ENCODE peak calls at places on chromosomes 12 and 14, in four cellular contexts. One of them, this sample, is unnamed.

GRCh38 chr12:94183702-94184379 is 35.5 kb downstream of the PLXNC1 start:
- DNase-seq in progenitor cell of endocrine pancreas: no peak
- DNase-seq in HFF-Myc: no peak
- DNase-seq in GM12865: no peak
- DNase-seq in this sample: no peak

GRCh38 chr14:104556256-104557021 is 23.1 kb upstream of the C14orf180 start:
- DNase-seq in progenitor cell of endocrine pancreas: no peak
- DNase-seq in HFF-Myc: no peak
- DNase-seq in GM12865: no peak
- DNase-seq in this sample: no peak

GRCh38 chr12:131116437-131117117 is 162.9 kb downstream of the ADGRD1 start:
- DNase-seq in progenitor cell of endocrine pancreas: no peak
- DNase-seq in HFF-Myc: no peak
- DNase-seq in GM12865: no peak
- DNase-seq in this sample: peak; percentile 37

GRCh38 chr14:81298122-81298521 is 77.4 kb upstream of the GTF2A1 start:
- DNase-seq in progenitor cell of endocrine pancreas: no peak
- DNase-seq in HFF-Myc: no peak
- DNase-seq in GM12865: no peak
- DNase-seq in this sample: no peak

GRCh38 chr14:79724934-79725717 is 486.2 kb downstream of the DIO2 start:
- DNase-seq in progenitor cell of endocrine pancreas: no peak
- DNase-seq in HFF-Myc: no peak
- DNase-seq in GM12865: no peak
- DNase-seq in this sample: no peak

GRCh38 chr12:70243510-70244331 is 488 bp downstream of the CNOT2 start:
- DNase-seq in progenitor cell of endocrine pancreas: peak; percentile 14
- DNase-seq in HFF-Myc: no peak
- DNase-seq in GM12865: peak; percentile 79
- DNase-seq in this sample: peak; percentile 56

GRCh38 chr14:88023658-88024187 is 18.8 kb downstream of the GPR65 start:
- DNase-seq in progenitor cell of endocrine pancreas: no peak
- DNase-seq in HFF-Myc: no peak
- DNase-seq in GM12865: peak; percentile 5
- DNase-seq in this sample: no peak

GRCh38 chr14:26605602-26606001 is 7.8 kb upstream of the NOVA1 start:
- DNase-seq in progenitor cell of endocrine pancreas: no peak
- DNase-seq in HFF-Myc: no peak
- DNase-seq in GM12865: no peak
- DNase-seq in this sample: no peak

GRCh38 chr12:64318605-64319004 is 72.0 kb downstream of the C12orf56 start:
- DNase-seq in progenitor cell of endocrine pancreas: no peak
- DNase-seq in HFF-Myc: no peak
- DNase-seq in GM12865: peak; percentile 72
- DNase-seq in this sample: peak; percentile 3

GRCh38 chr12:93838180-93838579 is 161.0 kb downstream of the CRADD start:
- DNase-seq in progenitor cell of endocrine pancreas: no peak
- DNase-seq in HFF-Myc: no peak
- DNase-seq in GM12865: no peak
- DNase-seq in this sample: no peak

GRCh38 chr12:43805149-43805856 is 814 bp downstream of the TWF1 start:
- DNase-seq in progenitor cell of endocrine pancreas: no peak
- DNase-seq in HFF-Myc: no peak
- DNase-seq in GM12865: peak; percentile 36
- DNase-seq in this sample: no peak

DNA sequence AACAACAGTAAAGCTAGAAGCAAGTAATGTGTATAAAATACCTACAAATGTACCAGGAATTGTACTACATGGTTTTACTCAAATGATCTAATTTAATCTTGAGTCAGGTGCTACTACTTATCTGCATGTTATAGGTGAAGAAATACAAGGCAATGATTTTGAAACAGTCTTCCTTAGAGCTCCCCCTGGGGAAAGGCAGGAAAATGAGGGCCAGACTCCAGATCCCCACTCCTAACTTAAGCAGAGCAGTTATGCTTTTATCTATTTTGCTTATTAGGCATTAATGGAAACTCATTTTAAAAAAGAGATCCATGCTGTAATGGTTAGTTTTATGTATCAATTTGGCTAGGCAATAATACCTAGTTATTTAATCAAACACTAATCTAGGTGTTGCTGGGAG is 109.3 kb upstream of the CPSF6 start:
- DNase-seq in progenitor cell of endocrine pancreas: no peak
- DNase-seq in HFF-Myc: no peak
- DNase-seq in GM12865: no peak
- DNase-seq in this sample: no peak
- TF ChIP-seq CTCF in progenitor cell of endocrine pancreas: no peak
- TF ChIP-seq CTCF in HFF-Myc: peak; percentile 20
- TF ChIP-seq CTCF in GM12865: no peak
- TF ChIP-seq CTCF in this sample: no peak

GRCh38 chr12:76952995-76953394 is 74.2 kb upstream of the CSRP2 start:
- DNase-seq in progenitor cell of endocrine pancreas: no peak
- DNase-seq in HFF-Myc: no peak
- DNase-seq in GM12865: no peak
- DNase-seq in this sample: no peak
- TF ChIP-seq CTCF in progenitor cell of endocrine pancreas: no peak
- TF ChIP-seq CTCF in HFF-Myc: no peak
- TF ChIP-seq CTCF in GM12865: no peak
- TF ChIP-seq CTCF in this sample: no peak

GRCh38 chr14:106372870-106373657 is 846.7 kb downstream of the TMEM121 start:
- DNase-seq in progenitor cell of endocrine pancreas: no peak
- DNase-seq in HFF-Myc: no peak
- DNase-seq in GM12865: peak; percentile 80
- DNase-seq in this sample: no peak
- TF ChIP-seq CTCF in progenitor cell of endocrine pancreas: no peak
- TF ChIP-seq CTCF in HFF-Myc: peak; percentile 34
- TF ChIP-seq CTCF in GM12865: peak; percentile 76
- TF ChIP-seq CTCF in this sample: peak; percentile 23

DNA sequence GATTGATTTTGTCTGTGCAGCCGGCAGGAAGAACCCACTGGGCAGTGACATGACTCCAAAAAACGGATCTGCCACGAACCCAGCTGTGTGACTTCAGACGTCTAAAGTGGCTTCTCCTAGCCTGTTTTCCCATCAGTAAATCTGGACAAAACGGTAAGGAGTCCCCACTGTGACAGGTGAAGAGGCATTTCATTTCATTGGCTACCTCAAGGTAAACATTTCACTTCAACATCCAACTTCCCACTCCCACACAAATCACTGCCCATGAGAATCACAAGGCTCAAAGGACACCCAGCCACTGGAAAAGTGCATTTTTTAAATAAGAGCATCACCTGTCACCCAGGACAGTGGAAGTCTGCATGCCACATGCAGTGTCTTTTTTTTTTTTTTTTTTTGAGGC is 27.9 kb downstream of the HSP90AA1 start:
- DNase-seq in progenitor cell of endocrine pancreas: no peak
- DNase-seq in HFF-Myc: no peak
- DNase-seq in GM12865: no peak
- DNase-seq in this sample: no peak
- TF ChIP-seq CTCF in progenitor cell of endocrine pancreas: no peak
- TF ChIP-seq CTCF in HFF-Myc: no peak
- TF ChIP-seq CTCF in GM12865: no peak
- TF ChIP-seq CTCF in this sample: no peak

DNA sequence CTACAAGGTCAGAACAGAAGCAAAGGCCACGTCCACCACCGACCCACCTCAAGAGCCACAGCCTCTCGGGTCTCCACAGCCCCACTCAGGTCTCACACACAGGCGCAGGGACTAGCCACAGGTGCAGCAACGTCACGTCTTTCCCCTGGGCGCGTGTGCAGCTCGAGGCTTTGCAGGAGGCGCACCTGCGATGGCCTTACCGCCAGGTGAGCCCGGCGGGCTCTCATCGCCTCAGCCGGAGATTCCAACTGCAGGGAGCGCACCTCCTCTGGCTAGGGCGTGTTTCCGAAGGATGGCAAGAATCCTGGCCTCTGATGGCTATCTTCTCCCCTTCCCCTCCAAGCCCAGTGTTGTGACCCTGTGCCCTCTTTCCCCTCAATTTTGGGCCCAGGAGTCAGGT is at the start of gene HIGD1C:
- DNase-seq in progenitor cell of endocrine pancreas: no peak
- DNase-seq in HFF-Myc: no peak
- DNase-seq in GM12865: no peak
- DNase-seq in this sample: no peak
- TF ChIP-seq CTCF in progenitor cell of endocrine pancreas: no peak
- TF ChIP-seq CTCF in HFF-Myc: no peak
- TF ChIP-seq CTCF in GM12865: no peak
- TF ChIP-seq CTCF in this sample: no peak

This sample was measured in neural crest cell.